ENCODE peak calls at places on chromosomes 16 and 17, in six cellular contexts. W is aorta; U is neural progenitor cell; M is psoas muscle; X is CD4-positive, alpha-beta memory T cell; P is BJ. Q is an unnamed sample. For H3K36me3, the result is how much of the 10 kb centered on the place peaks cover.

GRCh38 chr17:60137731-60138130 is 12.0 kb upstream of the CA4 start:
- DNase-seq in W (peak), U (no peak), X (no peak), M (no peak), P (no peak), Q (no peak)

GRCh38 chr17:55734128-55734781 is 11.6 kb upstream of the TMEM100 start:
- DNase-seq in U (peak), P (no peak), W (no peak), M (no peak), X (no peak), Q (no peak)

GRCh38 chr17:76554131-76554530 is 14.3 kb downstream of the PRCD start:
- DNase-seq in P (no peak), M (peak), W (no peak), X (no peak), U (no peak), Q (no peak)

GRCh38 chr16:70778901-70779309 is 22.1 kb downstream of the VAC14 start:
- DNase-seq in W (peak), M (peak), U (peak), X (no peak), P (peak), Q (no peak)

GRCh38 chr16:46889942-46890300 is 5.8 kb downstream of the GPT2 start:
- DNase-seq in U (no peak), X (no peak), M (no peak), P (no peak), W (no peak), Q (no peak)

GRCh38 chr17:79353548-79353947 is 257.3 kb downstream of the RBFOX3 start:
- DNase-seq in P (no peak), U (no peak), M (no peak), W (no peak), X (no peak), Q (no peak)

GRCh38 chr16:47949276-47949675 is 206.5 kb downstream of the ABCC12 start:
- DNase-seq in W (no peak), P (no peak), X (no peak), U (no peak), M (no peak), Q (no peak)

GRCh38 chr16:84138824-84139627 is 6.0 kb downstream of the HSDL1 start:
- DNase-seq in P (no peak), U (peak), X (no peak), M (peak), W (no peak), Q (no peak)

GRCh38 chr17:21160401-21160800 is 33.6 kb downstream of the DHRS7B start:
- DNase-seq in M (no peak), P (no peak), U (no peak), W (no peak), X (no peak), Q (no peak)

GRCh38 chr17:60091908-60092331 is 13.2 kb upstream of the HEATR6 start:
- DNase-seq in U (no peak), M (no peak), X (no peak), W (no peak), P (no peak), Q (no peak)

GRCh38 chr17:77445030-77445907 is 304.5 kb downstream of the SEC14L1 start:
- DNase-seq in U (no peak), P (no peak), M (peak), W (peak), X (peak), Q (no peak)

GRCh38 chr16:67801889-67802288 is 4.5 kb downstream of the RANBP10 start:
- DNase-seq in W (no peak), M (no peak), X (peak), P (no peak), U (no peak), Q (no peak)

GRCh38 chr16:75109732-75110243 is 6.8 kb downstream of the LDHD start:
- DNase-seq in U (no peak), X (no peak), M (peak), W (peak), P (no peak), Q (no peak)

GRCh38 chr17:2396568-2397246 is 4.2 kb downstream of the MNT start:
- DNase-seq in X (no peak), W (peak), P (peak), M (peak), U (peak), Q (no peak)

GRCh38 chr17:5563451-5563850 is 20.9 kb downstream of the NLRP1 start:
- DNase-seq in U (no peak), P (no peak), X (no peak), M (no peak), W (no peak), Q (no peak)

GRCh38 chr17:78307887-78308633 is 51.8 kb downstream of the SOCS3 start:
- DNase-seq in X (no peak), U (no peak), M (no peak), W (no peak), P (no peak), Q (no peak)

GRCh38 chr16:27720731-27721547 is 171.0 kb downstream of the KATNIP start:
- DNase-seq in X (no peak), M (peak), W (no peak), U (peak), P (no peak), Q (no peak)

GRCh38 chr16:49639739-49640388 is 216.0 kb downstream of the ZNF423 start:
- DNase-seq in W (peak), P (no peak), M (peak), X (no peak), U (peak), Q (no peak)

GRCh38 chr16:66701061-66701460 is 4.5 kb upstream of the CMTM4 start:
- DNase-seq in U (no peak), W (no peak), M (no peak), P (no peak), X (no peak), Q (no peak)

GRCh38 chr17:72699566-72699965 is 392.9 kb downstream of the SLC39A11 start:
- DNase-seq in W (no peak), U (no peak), M (no peak), X (no peak), P (no peak), Q (no peak)

GRCh38 chr17:45718791-45719190 is 65.3 kb upstream of the CRHR1 start:
- DNase-seq in P (peak), X (no peak), W (no peak), M (no peak), U (no peak), Q (no peak)

GRCh38 chr16:50354629-50355456 is 13.9 kb downstream of the BRD7 start:
- DNase-seq in W (no peak), P (no peak), M (no peak), X (peak), U (no peak), Q (no peak)

GRCh38 chr16:28258571-28258970 is 33.8 kb upstream of the SBK1 start:
- DNase-seq in W (peak), X (no peak), M (peak), U (peak), P (no peak), Q (no peak)

GRCh38 chr16:29645699-29646187 is 17.3 kb upstream of the SPN start:
- DNase-seq in P (no peak), U (no peak), X (no peak), W (peak), M (no peak), Q (no peak)

GRCh38 chr17:56717471-56717870 is 116.2 kb downstream of the C17orf67 start:
- DNase-seq in P (no peak), W (no peak), U (no peak), X (no peak), M (no peak), Q (no peak)

GRCh38 chr17:40417258-40417608 is 463 bp downstream of the TOP2A start:
- DNase-seq in W (no peak), X (no peak), U (peak), P (no peak), M (no peak), Q (no peak)

GRCh38 chr16:17828012-17828411 is 357.3 kb upstream of the XYLT1 start:
- DNase-seq in M (no peak), W (no peak), P (peak), X (no peak), U (no peak), Q (no peak)

GRCh38 chr16:54506691-54507090 is 220.1 kb upstream of the IRX3 start:
- DNase-seq in P (no peak), M (no peak), X (no peak), U (peak), W (no peak), Q (no peak)

GRCh38 chr17:57732062-57732461 is 13.0 kb downstream of the CCDC182 start:
- DNase-seq in P (no peak), X (no peak), U (no peak), M (no peak), W (no peak), Q (no peak)

GRCh38 chr17:6775871-6776405 is at the start of gene FBXO39:
- DNase-seq in U (peak), X (no peak), P (no peak), M (no peak), W (no peak), Q (no peak)

GRCh38 chr16:83164816-83165215 is 538.0 kb downstream of the CDH13 start:
- DNase-seq in P (no peak), X (no peak), M (no peak), W (no peak), U (no peak), Q (no peak)

GRCh38 chr17:57164814-57165213 is 79.8 kb downstream of the AKAP1 start:
- DNase-seq in P (no peak), U (no peak), M (no peak), W (no peak), X (no peak), Q (no peak)

GRCh38 chr17:63479495-63480184 is 2.8 kb downstream of the ACE start:
- DNase-seq in U (no peak), W (no peak), X (no peak), P (no peak), M (no peak), Q (no peak)

GRCh38 chr17:51224615-51225262 is 35.1 kb downstream of the MBTD1 start:
- DNase-seq in M (no peak), W (no peak), P (no peak), U (no peak), X (no peak), Q (no peak)

GRCh38 chr17:45326566-45326965 is 9.7 kb upstream of the MAP3K14 start:
- DNase-seq in U (no peak), M (no peak), P (no peak), X (no peak), W (no peak), Q (no peak)

GRCh38 chr17:21119247-21119944 is 7.4 kb upstream of the DHRS7B start:
- DNase-seq in P (no peak), X (peak), M (peak), U (peak), W (peak), Q (peak)

GRCh38 chr16:1741553-1742165 is 29.7 kb downstream of the NME3 start:
- DNase-seq in P (no peak), M (no peak), W (no peak), X (no peak), U (no peak), Q (no peak)

GRCh38 chr17:65191805-65192740 is 54.9 kb downstream of the RGS9 start:
- DNase-seq in W (no peak), U (no peak), P (no peak), M (no peak), X (no peak), Q (no peak)

GRCh38 chr17:82332669-82333278 is 792 bp downstream of the SECTM1 start:
- DNase-seq in M (peak), U (no peak), W (peak), P (no peak), X (peak), Q (no peak)

DNA sequence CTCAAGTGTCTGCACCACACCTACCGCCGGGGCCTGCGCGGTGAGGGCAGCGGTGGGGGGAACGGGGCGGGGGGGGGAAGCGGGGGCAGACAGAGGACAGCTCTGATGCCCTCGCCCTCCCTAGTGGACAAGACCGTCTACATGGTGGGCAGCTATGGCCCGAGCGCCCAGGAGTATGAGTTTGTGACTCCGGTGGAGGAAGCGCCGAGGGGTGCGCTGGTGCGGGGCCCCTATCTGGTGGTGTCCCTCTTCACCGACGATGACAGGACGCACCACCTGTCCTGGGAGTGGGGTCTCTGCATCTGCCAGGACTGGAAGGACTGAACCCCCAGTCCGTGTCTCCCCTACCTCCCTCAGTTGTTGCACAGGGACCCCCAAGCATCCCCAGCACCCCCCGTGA is 473 bp upstream of the PDIA2 start:
- DNase-seq in P (no peak), U (no peak), W (no peak), X (no peak), M (no peak), Q (no peak)
- H3K4me3 ChIP-seq in P (no peak), U (no peak), W (no peak), X (no peak), M (no peak), Q (no peak)

GRCh38 chr17:30858556-30859250 is 26.9 kb downstream of the ATAD5 start:
- DNase-seq in U (no peak), P (no peak), W (no peak), X (no peak), M (no peak), Q (no peak)
- H3K36me3 ChIP-seq in U (under half), P (under half), W (under half), X (under half), M (under half), Q (under half)

DNA sequence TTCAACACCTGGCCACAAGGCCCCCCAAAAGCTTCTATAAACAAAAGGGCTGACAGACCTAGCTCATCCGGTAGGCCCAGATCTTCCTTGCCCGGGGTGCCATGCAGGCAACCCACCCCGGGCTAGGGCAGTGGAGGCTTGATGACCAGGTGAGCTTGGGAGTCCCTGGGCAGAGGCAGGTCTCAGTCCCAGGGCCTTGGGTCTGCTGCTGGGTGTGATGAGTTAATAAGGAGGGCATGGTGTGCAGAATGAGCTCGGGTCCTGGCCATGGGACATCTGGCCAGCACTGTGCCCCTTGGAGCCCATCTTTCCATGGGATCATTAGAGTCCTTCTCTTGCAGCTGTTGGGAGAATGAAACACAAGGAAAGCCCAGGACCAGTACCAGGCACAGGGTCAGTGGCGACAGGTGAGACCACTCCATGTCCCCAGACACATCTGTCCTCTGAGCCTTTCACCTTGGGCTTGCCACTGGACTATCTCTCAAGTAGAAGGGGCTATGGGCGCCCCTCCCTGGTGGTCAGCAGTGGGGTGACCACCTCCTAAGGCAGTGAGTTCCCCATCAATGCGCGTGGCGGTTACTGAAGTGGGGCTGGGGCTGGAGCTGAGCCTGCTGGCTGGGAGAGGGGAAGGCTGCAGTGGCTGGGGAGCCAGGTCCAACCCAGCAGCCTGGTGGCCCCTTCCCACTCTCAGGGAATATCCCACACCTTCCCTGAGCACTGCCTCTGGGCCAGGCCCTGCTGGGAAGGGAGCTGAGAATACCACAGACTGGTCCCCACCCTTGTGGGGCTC is 20.1 kb upstream of the MPRIP start:
- DNase-seq in X (no peak), U (no peak), P (no peak), M (no peak), W (no peak), Q (no peak)
- H3K4me3 ChIP-seq in X (no peak), U (no peak), P (no peak), M (no peak), W (no peak), Q (no peak)

GRCh38 chr16:12815361-12815760 is 11.7 kb upstream of the CPPED1 start:
- DNase-seq in W (no peak), X (no peak), M (no peak), P (no peak), U (no peak), Q (no peak)
- H3K36me3 ChIP-seq in W (under half), X (under half), M (under half), P (under half), U (under half), Q (under half)

GRCh38 chr17:32927724-32928526 is at the start of gene TMEM98:
- DNase-seq in U (peak), P (no peak), W (peak), X (no peak), M (peak), Q (no peak)
- H3K4me3 ChIP-seq in U (peak), P (peak), W (peak), X (no peak), M (peak), Q (peak)

GRCh38 chr17:67196422-67196821 is 48.6 kb downstream of the HELZ start:
- DNase-seq in X (no peak), U (no peak), M (no peak), P (no peak), W (no peak), Q (no peak)
- H3K36me3 ChIP-seq in X (under half), U (under half), M (under half), P (under half), W (under half), Q (under half)

DNA sequence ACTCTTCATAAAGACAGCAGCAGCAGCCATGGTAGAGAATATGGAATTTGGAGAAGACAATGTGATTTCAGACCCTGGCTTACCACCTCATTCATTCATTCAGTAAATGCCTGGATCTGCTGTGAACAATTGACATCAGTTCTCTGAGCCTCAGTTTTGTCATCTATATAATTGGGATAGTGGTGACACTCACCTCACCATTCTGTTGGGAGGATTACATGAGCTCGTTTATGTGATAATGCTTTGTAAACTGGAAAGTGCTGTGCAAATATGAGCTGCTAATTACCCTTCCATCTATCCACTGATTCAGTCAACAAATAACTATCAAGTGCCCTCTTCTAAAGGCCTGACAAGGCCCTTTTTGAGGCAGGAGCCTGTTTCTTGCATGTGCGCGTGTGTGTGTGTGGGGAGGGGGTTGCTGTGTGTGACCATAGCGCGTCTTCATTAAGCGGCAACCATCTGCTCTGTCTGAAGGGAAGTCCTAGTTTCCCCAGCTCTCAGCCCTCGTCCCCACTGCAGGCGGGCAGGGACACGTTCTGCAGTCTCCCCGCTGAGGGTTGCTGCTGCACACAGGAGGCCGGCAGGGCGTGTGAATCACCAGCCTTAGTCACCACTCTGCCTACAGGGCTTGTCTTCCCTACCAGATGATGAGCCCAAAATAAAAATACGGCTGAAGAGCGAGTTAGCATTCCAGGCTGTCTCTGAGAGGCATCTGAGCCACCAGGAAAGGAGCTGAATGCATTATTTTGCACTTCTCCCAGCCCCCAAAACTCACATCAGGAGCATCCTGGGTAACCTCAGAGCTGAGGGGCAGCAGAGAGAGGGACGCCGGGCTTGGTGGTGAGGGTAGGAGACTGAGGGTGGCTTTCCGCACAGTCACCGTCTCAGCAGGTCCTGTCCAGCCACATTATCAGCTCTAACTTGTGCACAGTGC is 19.9 kb downstream of the ARL4D start:
- DNase-seq in M (peak), P (peak), X (no peak), U (peak), W (peak), Q (no peak)
- H3K4me3 ChIP-seq in M (no peak), P (no peak), X (no peak), U (no peak), W (no peak), Q (no peak)

GRCh38 chr17:34502426-34502825 is 77.0 kb upstream of the TMEM132E start:
- DNase-seq in X (no peak), P (no peak), W (no peak), U (no peak), M (no peak), Q (no peak)
- H3K36me3 ChIP-seq in X (under half), P (under half), W (under half), U (under half), M (under half), Q (under half)